ENCODE peak calls at places on chromosome 3, in six cellular contexts. B, W, U, I, C and X are unnamed samples. For H3K4me1, the result is how much of the 10 kb centered on the place peaks cover.

GRCh38 chr3:5006755-5007202 is 27.5 kb downstream of the BHLHE40 start:
- DNase-seq in B (peak), W (no peak), U (peak), I (peak), C (peak), X (no peak)

GRCh38 chr3:4426782-4427344 is 40.2 kb downstream of the SUMF1 start:
- DNase-seq in B (no peak), W (peak), U (no peak), I (peak), C (no peak), X (no peak)

GRCh38 chr3:115325539-115325938 is 178.5 kb upstream of the ZBTB20 start:
- DNase-seq in B (no peak), W (peak), U (no peak), I (peak), C (no peak), X (no peak)

GRCh38 chr3:3998140-3998977 is 199.1 kb downstream of the LRRN1 start:
- DNase-seq in B (no peak), W (no peak), U (no peak), I (peak), C (no peak), X (no peak)

GRCh38 chr3:46902188-46902631 is 24.7 kb downstream of the PTH1R start:
- DNase-seq in B (no peak), W (no peak), U (peak), I (no peak), C (no peak), X (no peak)

GRCh38 chr3:136018876-136019275 is 53.3 kb downstream of the PPP2R3A start:
- DNase-seq in B (no peak), W (peak), U (no peak), I (no peak), C (no peak), X (no peak)

GRCh38 chr3:84547971-84548970 is 410.5 kb upstream of the CADM2 start:
- DNase-seq in B (no peak), W (no peak), U (peak), I (peak), C (peak), X (no peak)

GRCh38 chr3:125325746-125326145 is 49.4 kb downstream of the ZNF148 start:
- DNase-seq in B (no peak), W (no peak), U (no peak), I (no peak), C (no peak), X (no peak)

GRCh38 chr3:127457094-127457475 is 133.4 kb downstream of the TPRA1 start:
- DNase-seq in B (no peak), W (peak), U (no peak), I (no peak), C (peak), X (no peak)

GRCh38 chr3:183844606-183845005 is 19.2 kb upstream of the MAP6D1 start:
- DNase-seq in B (no peak), W (peak), U (no peak), I (no peak), C (no peak), X (no peak)

GRCh38 chr3:29822051-29822450 is 541.2 kb downstream of the RBMS3 start:
- DNase-seq in B (no peak), W (peak), U (no peak), I (no peak), C (no peak), X (no peak)

GRCh38 chr3:12230406-12230805 is 58.5 kb upstream of the PPARG start:
- DNase-seq in B (no peak), W (no peak), U (no peak), I (no peak), C (no peak), X (no peak)

GRCh38 chr3:99468918-99469317 is 169.5 kb upstream of the COL8A1 start:
- DNase-seq in B (no peak), W (no peak), U (no peak), I (no peak), C (no peak), X (no peak)

GRCh38 chr3:10389341-10389740 is 68.4 kb upstream of the SEC13 start:
- DNase-seq in B (peak), W (no peak), U (no peak), I (peak), C (no peak), X (no peak)

GRCh38 chr3:33424606-33425453 is 15.4 kb downstream of the UBP1 start:
- DNase-seq in B (no peak), W (no peak), U (no peak), I (no peak), C (no peak), X (no peak)

GRCh38 chr3:165389064-165389463 is 192.9 kb upstream of the SLITRK3 start:
- DNase-seq in B (no peak), W (no peak), U (no peak), I (no peak), C (no peak), X (no peak)

GRCh38 chr3:65177879-65178484 is 490.2 kb upstream of the ADAMTS9 start:
- DNase-seq in B (no peak), W (no peak), U (no peak), I (no peak), C (no peak), X (no peak)

GRCh38 chr3:72663429-72663828 is 184.8 kb downstream of the SHQ1 start:
- DNase-seq in B (no peak), W (no peak), U (no peak), I (no peak), C (no peak), X (no peak)

GRCh38 chr3:66199089-66199473 is 21.7 kb upstream of the SLC25A26 start:
- DNase-seq in B (no peak), W (no peak), U (no peak), I (no peak), C (no peak), X (no peak)

GRCh38 chr3:66200147-66200546 is 20.7 kb upstream of the SLC25A26 start:
- DNase-seq in B (no peak), W (no peak), U (no peak), I (no peak), C (no peak), X (no peak)

GRCh38 chr3:66196633-66197032 is 24.2 kb upstream of the SLC25A26 start:
- DNase-seq in B (no peak), W (peak), U (no peak), I (no peak), C (no peak), X (no peak)

GRCh38 chr3:66198437-66199088 is 22.2 kb upstream of the SLC25A26 start:
- DNase-seq in B (no peak), W (no peak), U (no peak), I (no peak), C (no peak), X (no peak)

GRCh38 chr3:66195347-66195783 is 25.4 kb upstream of the SLC25A26 start:
- DNase-seq in B (no peak), W (peak), U (peak), I (no peak), C (peak), X (peak)
- H3K4me3 ChIP-seq in B (peak), W (peak), U (no peak), I (no peak), C (peak), X (peak)

DNA sequence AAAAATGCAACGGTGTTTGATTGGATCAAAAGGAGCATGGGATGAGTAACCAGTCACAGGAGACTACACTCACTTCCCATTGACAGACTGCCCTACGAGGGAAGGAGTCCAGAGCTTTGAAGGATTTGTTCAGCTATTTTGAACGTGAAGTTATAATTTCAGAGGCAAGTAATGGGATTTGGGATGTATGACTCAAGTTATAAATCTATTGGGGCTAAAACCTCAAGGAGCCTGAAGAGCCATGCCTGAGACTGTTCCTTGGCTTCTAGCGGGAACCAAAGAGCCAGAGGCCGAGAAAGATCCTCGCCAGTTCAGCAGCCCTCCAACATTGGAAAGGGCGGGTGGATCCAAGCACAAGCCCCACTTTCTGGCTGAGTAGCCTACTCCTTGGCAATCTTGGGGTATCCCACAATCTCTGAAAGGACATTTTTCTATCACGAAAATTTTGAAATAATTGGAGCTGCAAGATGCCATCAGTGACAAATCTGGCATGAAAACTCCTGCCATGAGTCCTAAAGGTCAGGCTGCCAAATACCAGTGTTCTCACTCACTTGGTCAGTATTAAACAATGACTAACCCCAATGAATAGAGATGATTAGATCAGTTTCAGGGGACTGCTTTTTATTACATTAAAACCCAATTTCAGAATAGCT is 48.6 kb upstream of the SLCO2A1 start:
- DNase-seq in B (no peak), W (peak), U (no peak), I (no peak), C (no peak), X (no peak)
- H3K4me1 ChIP-seq in B (under half), W (under half), U (under half), I (under half), C (under half), X (under half)

DNA sequence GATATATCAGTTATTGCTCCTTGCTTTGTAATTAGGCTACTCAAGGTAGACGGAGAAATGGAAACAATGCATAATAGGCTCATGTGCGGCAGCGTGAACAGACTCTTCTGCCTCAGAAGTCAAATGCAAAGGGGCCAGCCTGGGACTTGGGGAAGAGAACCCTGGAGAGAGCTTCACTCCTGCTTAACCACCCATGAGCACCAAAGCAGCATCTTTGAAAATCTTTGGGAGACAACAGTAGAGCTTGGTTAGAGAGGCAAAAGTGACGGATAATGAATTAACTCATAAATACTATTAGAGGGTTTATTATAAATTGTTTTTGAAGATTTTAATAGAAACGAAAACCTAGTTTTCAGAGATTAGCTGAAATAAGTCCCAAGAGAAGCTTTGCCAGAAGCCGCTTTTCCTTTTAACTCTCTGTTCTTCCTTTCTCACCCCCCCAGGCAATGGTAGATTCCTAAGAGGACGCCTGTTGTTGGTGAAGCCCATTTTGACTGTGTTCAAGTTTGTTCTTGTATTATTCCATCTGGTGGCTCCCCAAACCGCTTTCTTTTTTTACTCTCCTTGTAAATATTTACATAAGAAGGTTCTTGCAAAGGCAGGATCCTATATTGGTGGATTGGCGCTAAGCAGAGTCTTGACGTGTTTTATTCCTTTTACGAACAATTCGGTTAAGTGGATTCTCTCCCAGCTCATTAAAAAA is 196.0 kb upstream of the TPRG1 start:
- DNase-seq in B (no peak), W (peak), U (no peak), I (no peak), C (no peak), X (no peak)
- H3K4me3 ChIP-seq in B (no peak), W (no peak), U (no peak), I (no peak), C (no peak), X (no peak)

GRCh38 chr3:32305477-32305876 is 67.0 kb downstream of the CMTM8 start:
- DNase-seq in B (no peak), W (no peak), U (no peak), I (no peak), C (no peak), X (no peak)

GRCh38 chr3:32306072-32306471 is 67.6 kb downstream of the CMTM8 start:
- DNase-seq in B (peak), W (no peak), U (no peak), I (no peak), C (no peak), X (no peak)

GRCh38 chr3:32309653-32310242 is 71.3 kb downstream of the CMTM8 start:
- DNase-seq in B (no peak), W (no peak), U (no peak), I (no peak), C (no peak), X (no peak)

GRCh38 chr3:32308378-32308777 is 69.9 kb downstream of the CMTM8 start:
- DNase-seq in B (no peak), W (no peak), U (no peak), I (no peak), C (no peak), X (no peak)

GRCh38 chr3:32307591-32307990 is 69.1 kb downstream of the CMTM8 start:
- DNase-seq in B (no peak), W (no peak), U (no peak), I (no peak), C (no peak), X (no peak)
- H3K4me1 ChIP-seq in B (under half), W (under half), U (under half), I (under half), C (under half), X (under half)

GRCh38 chr3:172376402-172376801 is 71.9 kb downstream of the GHSR start:
- DNase-seq in B (no peak), W (no peak), U (no peak), I (no peak), C (no peak), X (no peak)

GRCh38 chr3:172375206-172375850 is 72.9 kb downstream of the GHSR start:
- DNase-seq in B (no peak), W (no peak), U (no peak), I (no peak), C (no peak), X (no peak)

GRCh38 chr3:172372895-172373294 is 75.4 kb downstream of the GHSR start:
- DNase-seq in B (no peak), W (no peak), U (no peak), I (no peak), C (no peak), X (no peak)

GRCh38 chr3:172371544-172371943 is 76.7 kb downstream of the GHSR start:
- DNase-seq in B (no peak), W (no peak), U (no peak), I (no peak), C (no peak), X (no peak)

GRCh38 chr3:172373912-172374311 is 74.3 kb downstream of the GHSR start:
- DNase-seq in B (no peak), W (no peak), U (no peak), I (no peak), C (no peak), X (no peak)
- H3K4me3 ChIP-seq in B (no peak), W (no peak), U (no peak), I (no peak), C (no peak), X (no peak)

GRCh38 chr3:153161138-153161713 is 800 bp upstream of the RAP2B start:
- DNase-seq in B (peak), W (peak), U (peak), I (peak), C (peak), X (peak)

GRCh38 chr3:153160451-153161137 is 1.4 kb upstream of the RAP2B start:
- DNase-seq in B (peak), W (peak), U (peak), I (peak), C (peak), X (peak)

GRCh38 chr3:153162513-153163348 is 705 bp downstream of the RAP2B start:
- DNase-seq in B (peak), W (peak), U (peak), I (peak), C (peak), X (peak)

GRCh38 chr3:153163349-153164008 is 1.5 kb downstream of the RAP2B start:
- DNase-seq in B (no peak), W (peak), U (no peak), I (peak), C (no peak), X (no peak)

GRCh38 chr3:153161714-153162512 is at the start of gene RAP2B:
- DNase-seq in B (peak), W (peak), U (peak), I (peak), C (peak), X (peak)
- H3K4me1 ChIP-seq in B (under half), W (under half), U (under half), I (under half), C (under half), X (under half)

DNA sequence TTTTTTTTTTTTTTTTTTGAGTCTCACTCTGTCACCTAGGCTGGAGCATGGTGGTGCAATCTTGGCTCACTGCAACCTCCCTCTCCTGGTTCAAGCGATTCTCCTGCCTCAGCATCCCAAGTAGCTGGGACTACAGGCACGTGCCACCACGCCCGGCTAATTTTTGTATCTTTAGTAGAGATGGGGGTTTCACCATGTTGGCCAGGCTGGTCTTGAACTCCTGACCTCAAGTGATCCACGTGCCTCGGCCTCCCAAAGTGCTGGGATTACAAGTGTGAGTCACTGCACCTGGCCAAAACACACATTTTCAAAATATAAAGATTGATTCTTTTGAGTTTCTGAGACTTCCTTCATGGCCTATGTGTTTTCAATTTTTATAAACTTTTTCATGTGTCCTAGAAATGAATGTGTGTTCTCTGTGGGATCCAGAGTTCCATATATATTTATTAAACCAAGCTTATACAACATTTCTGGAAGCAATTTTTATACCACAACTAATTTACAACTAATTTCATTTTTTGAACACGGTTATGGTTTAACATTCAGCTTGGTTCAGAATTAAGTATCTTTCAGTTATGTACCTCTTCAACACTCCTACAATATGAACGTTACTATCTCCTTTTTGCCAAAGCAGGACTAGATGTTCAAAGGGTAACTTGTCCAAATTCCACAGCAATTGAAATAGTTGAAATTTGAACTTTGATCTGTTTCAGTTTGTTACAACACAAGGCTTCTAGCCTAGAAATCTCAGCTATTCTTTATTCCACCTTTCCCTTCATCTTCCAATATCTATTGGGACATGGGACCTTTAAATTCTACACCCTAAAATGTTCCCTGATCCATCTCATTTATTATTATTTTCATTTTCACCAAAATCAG is 1.5 kb downstream of the ACAD11 start:
- DNase-seq in B (no peak), W (no peak), U (no peak), I (no peak), C (no peak), X (no peak)
- H3K4me3 ChIP-seq in B (peak), W (no peak), U (no peak), I (peak), C (no peak), X (peak)

DNA sequence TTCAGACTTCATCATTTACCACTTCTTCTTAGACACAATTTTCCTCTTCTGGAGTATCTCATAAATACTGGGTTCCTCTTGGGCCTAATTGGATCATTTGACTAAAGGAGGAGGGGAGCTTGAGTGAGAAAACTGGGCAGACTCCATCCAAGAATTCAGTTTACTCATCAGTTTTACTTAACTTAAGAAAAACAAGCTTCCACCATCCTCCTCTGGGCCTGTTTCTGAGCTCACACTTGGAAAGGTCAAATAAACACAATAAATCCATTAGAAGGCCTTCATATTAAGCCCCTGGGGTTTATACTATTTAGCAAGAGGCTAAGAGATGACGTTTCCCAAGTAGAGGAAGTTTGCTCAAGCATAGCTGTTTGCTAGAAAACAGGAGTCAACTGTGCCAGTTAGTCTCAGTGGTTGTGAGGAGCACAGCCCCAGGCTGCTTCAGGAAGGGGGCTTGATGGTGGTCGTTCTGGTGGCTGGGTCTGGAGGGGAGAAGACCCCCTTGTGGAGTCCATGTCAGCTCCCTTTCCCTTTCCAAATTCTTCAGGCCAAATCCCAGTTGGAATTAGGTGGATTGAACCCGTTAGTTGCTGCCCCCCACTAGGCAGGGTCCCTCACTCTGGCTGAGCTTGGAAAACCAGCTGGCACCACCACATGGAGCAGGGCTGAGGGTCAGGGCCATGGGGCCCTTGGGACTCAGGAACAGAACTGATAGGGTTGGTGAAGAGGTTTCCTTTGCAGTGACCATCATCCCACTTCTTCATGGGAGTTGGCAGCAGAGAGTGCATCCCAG is 64.8 kb downstream of the SPSB4 start:
- DNase-seq in B (no peak), W (no peak), U (no peak), I (no peak), C (peak), X (no peak)
- H3K4me1 ChIP-seq in B (under half), W (under half), U (under half), I (under half), C (under half), X (under half)